ENCODE peak calls at places on chromosomes 6 and 20, in seven cellular contexts. One of them, this sample, is unnamed.

GRCh38 chr6:1746919-1747460 is 137.3 kb downstream of the FOXC1 start:
- DNase-seq in CD8-positive, alpha-beta T cell: no peak
- DNase-seq in heart left ventricle: no peak
- DNase-seq in upper lobe of right lung: no peak
- DNase-seq in IMR-90: no peak
- DNase-seq in pancreas: no peak
- DNase-seq in fibroblast of lung: no peak
- DNase-seq in this sample: no peak

GRCh38 chr20:48098866-48099265 is 313.6 kb upstream of the SULF2 start:
- DNase-seq in CD8-positive, alpha-beta T cell: no peak
- DNase-seq in heart left ventricle: no peak
- DNase-seq in upper lobe of right lung: peak; percentile 2
- DNase-seq in IMR-90: no peak
- DNase-seq in pancreas: no peak
- DNase-seq in fibroblast of lung: peak; percentile 45
- DNase-seq in this sample: no peak

GRCh38 chr6:114520976-114521375 is 178.2 kb upstream of the HS3ST5 start:
- DNase-seq in CD8-positive, alpha-beta T cell: no peak
- DNase-seq in heart left ventricle: no peak
- DNase-seq in upper lobe of right lung: no peak
- DNase-seq in IMR-90: no peak
- DNase-seq in pancreas: no peak
- DNase-seq in fibroblast of lung: no peak
- DNase-seq in this sample: no peak

GRCh38 chr6:80333342-80333741 is 226.9 kb downstream of the BCKDHB start:
- DNase-seq in CD8-positive, alpha-beta T cell: no peak
- DNase-seq in heart left ventricle: no peak
- DNase-seq in upper lobe of right lung: no peak
- DNase-seq in IMR-90: no peak
- DNase-seq in pancreas: no peak
- DNase-seq in fibroblast of lung: no peak
- DNase-seq in this sample: no peak

GRCh38 chr6:33964387-33964786 is 160.6 kb upstream of the MLN start:
- DNase-seq in CD8-positive, alpha-beta T cell: no peak
- DNase-seq in heart left ventricle: no peak
- DNase-seq in upper lobe of right lung: no peak
- DNase-seq in IMR-90: no peak
- DNase-seq in pancreas: no peak
- DNase-seq in fibroblast of lung: no peak
- DNase-seq in this sample: no peak

GRCh38 chr6:161407581-161407980 is 133.7 kb upstream of the AGPAT4 start:
- DNase-seq in CD8-positive, alpha-beta T cell: no peak
- DNase-seq in heart left ventricle: no peak
- DNase-seq in upper lobe of right lung: no peak
- DNase-seq in IMR-90: peak; percentile 66
- DNase-seq in pancreas: no peak
- DNase-seq in fibroblast of lung: peak; percentile 84
- DNase-seq in this sample: no peak

GRCh38 chr6:136051140-136051775 is 198.9 kb downstream of the MTFR2 start:
- DNase-seq in CD8-positive, alpha-beta T cell: no peak
- DNase-seq in heart left ventricle: no peak
- DNase-seq in upper lobe of right lung: no peak
- DNase-seq in IMR-90: peak; percentile 92
- DNase-seq in pancreas: no peak
- DNase-seq in fibroblast of lung: peak; percentile 66
- DNase-seq in this sample: no peak

GRCh38 chr6:44742828-44743372 is 355.4 kb downstream of the CDC5L start:
- DNase-seq in CD8-positive, alpha-beta T cell: no peak
- DNase-seq in heart left ventricle: no peak
- DNase-seq in upper lobe of right lung: no peak
- DNase-seq in IMR-90: no peak
- DNase-seq in pancreas: no peak
- DNase-seq in fibroblast of lung: no peak
- DNase-seq in this sample: no peak

GRCh38 chr6:30781697-30782424 is 37.5 kb upstream of the IER3 start:
- DNase-seq in CD8-positive, alpha-beta T cell: no peak
- DNase-seq in heart left ventricle: peak; percentile 97
- DNase-seq in upper lobe of right lung: peak; percentile 96
- DNase-seq in IMR-90: peak; percentile 100
- DNase-seq in pancreas: peak; percentile 97
- DNase-seq in fibroblast of lung: peak; percentile 99
- DNase-seq in this sample: peak; percentile 98

GRCh38 chr20:56442381-56443365 is 25.8 kb upstream of the RTF2 start:
- DNase-seq in CD8-positive, alpha-beta T cell: no peak
- DNase-seq in heart left ventricle: no peak
- DNase-seq in upper lobe of right lung: no peak
- DNase-seq in IMR-90: peak; percentile 46
- DNase-seq in pancreas: no peak
- DNase-seq in fibroblast of lung: no peak
- DNase-seq in this sample: no peak

GRCh38 chr20:56443654-56444540 is 24.5 kb upstream of the RTF2 start:
- DNase-seq in CD8-positive, alpha-beta T cell: no peak
- DNase-seq in heart left ventricle: peak; percentile 70
- DNase-seq in upper lobe of right lung: no peak
- DNase-seq in IMR-90: peak; percentile 90
- DNase-seq in pancreas: no peak
- DNase-seq in fibroblast of lung: peak; percentile 40
- DNase-seq in this sample: no peak

GRCh38 chr20:56440346-56441007 is 27.9 kb upstream of the RTF2 start:
- DNase-seq in CD8-positive, alpha-beta T cell: peak; percentile 72
- DNase-seq in heart left ventricle: no peak
- DNase-seq in upper lobe of right lung: no peak
- DNase-seq in IMR-90: no peak
- DNase-seq in pancreas: no peak
- DNase-seq in fibroblast of lung: peak; percentile 40
- DNase-seq in this sample: no peak

GRCh38 chr20:56437196-56437960 is 25.3 kb downstream of the CASS4 start:
- DNase-seq in CD8-positive, alpha-beta T cell: no peak
- DNase-seq in heart left ventricle: no peak
- DNase-seq in upper lobe of right lung: no peak
- DNase-seq in IMR-90: no peak
- DNase-seq in pancreas: no peak
- DNase-seq in fibroblast of lung: no peak
- DNase-seq in this sample: no peak

DNA sequence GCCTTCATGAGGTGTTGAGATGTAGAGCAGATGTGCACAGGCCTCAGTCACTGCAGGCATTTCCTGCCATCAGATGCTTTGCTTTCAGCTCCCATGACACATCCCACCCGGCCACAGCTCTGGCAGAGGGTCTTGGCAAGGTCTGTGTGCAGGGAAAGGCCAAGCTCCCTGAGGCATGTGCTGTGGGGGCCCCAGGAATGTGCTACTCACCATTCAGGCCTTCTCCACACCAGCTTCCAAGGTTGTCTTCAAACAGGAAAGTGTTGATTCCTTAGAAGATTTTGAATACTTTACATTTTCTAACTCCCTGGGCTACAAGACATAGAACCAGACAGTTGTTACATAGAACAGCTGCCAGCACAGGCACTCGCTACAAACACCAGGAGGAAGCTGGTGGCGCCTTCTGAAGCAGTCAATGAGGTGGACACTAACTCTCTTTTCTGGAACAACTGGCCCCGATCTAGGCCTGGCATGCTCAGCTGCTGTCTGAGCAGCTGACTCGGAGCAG is 27.8 kb downstream of the CASS4 start:
- DNase-seq in CD8-positive, alpha-beta T cell: peak; percentile 54
- DNase-seq in heart left ventricle: peak; percentile 82
- DNase-seq in upper lobe of right lung: no peak
- DNase-seq in IMR-90: peak; percentile 100
- DNase-seq in pancreas: no peak
- DNase-seq in fibroblast of lung: peak; percentile 100
- DNase-seq in this sample: no peak
- TF ChIP-seq CTCF in CD8-positive, alpha-beta T cell: no peak
- TF ChIP-seq CTCF in heart left ventricle: no peak
- TF ChIP-seq CTCF in upper lobe of right lung: no peak
- TF ChIP-seq CTCF in IMR-90: no peak
- TF ChIP-seq CTCF in pancreas: no peak
- TF ChIP-seq CTCF in fibroblast of lung: no peak
- TF ChIP-seq CTCF in this sample: no peak

DNA sequence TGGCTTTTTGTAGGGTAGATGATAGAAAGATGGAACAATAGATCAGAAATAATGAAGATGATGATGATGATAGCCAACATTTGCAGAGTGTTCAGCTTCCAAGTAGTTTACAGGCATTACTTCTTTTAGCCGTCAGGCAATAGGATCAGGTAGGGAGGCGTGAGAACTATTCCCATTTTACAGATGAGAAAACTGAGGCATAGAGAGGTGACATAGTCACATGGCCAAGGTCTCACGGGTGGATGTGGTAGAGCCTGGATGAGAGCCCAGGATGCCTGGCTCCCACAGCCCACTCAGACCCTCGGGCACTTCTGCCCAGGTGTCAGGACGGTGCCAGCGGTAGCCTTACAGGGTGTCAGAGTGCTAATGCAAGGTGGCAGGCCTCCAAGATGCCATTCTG is 26.0 kb upstream of the TM9SF4 start:
- DNase-seq in CD8-positive, alpha-beta T cell: no peak
- DNase-seq in heart left ventricle: no peak
- DNase-seq in upper lobe of right lung: no peak
- DNase-seq in IMR-90: no peak
- DNase-seq in pancreas: no peak
- DNase-seq in fibroblast of lung: no peak
- DNase-seq in this sample: no peak
- H3K27me3 ChIP-seq in CD8-positive, alpha-beta T cell: no peaks in the 10 kb centered on the region
- H3K27me3 ChIP-seq in heart left ventricle: no peaks in the 10 kb centered on the region
- H3K27me3 ChIP-seq in upper lobe of right lung: peaks cover 10% of the 10 kb centered on the region
- H3K27me3 ChIP-seq in IMR-90: peaks cover 63% of the 10 kb centered on the region
- H3K27me3 ChIP-seq in pancreas: no peaks in the 10 kb centered on the region
- H3K27me3 ChIP-seq in fibroblast of lung: peaks cover 9% of the 10 kb centered on the region
- H3K27me3 ChIP-seq in this sample: no peaks in the 10 kb centered on the region

GRCh38 chr20:20368414-20369352 is 779 bp downstream of the INSM1 start:
- DNase-seq in CD8-positive, alpha-beta T cell: no peak
- DNase-seq in heart left ventricle: no peak
- DNase-seq in upper lobe of right lung: no peak
- DNase-seq in IMR-90: no peak
- DNase-seq in pancreas: peak; percentile 61
- DNase-seq in fibroblast of lung: no peak
- DNase-seq in this sample: no peak

GRCh38 chr20:20369353-20370086 is 1.6 kb downstream of the INSM1 start:
- DNase-seq in CD8-positive, alpha-beta T cell: no peak
- DNase-seq in heart left ventricle: no peak
- DNase-seq in upper lobe of right lung: no peak
- DNase-seq in IMR-90: no peak
- DNase-seq in pancreas: peak; percentile 75
- DNase-seq in fibroblast of lung: no peak
- DNase-seq in this sample: no peak

GRCh38 chr20:20366896-20367680 is 816 bp upstream of the INSM1 start:
- DNase-seq in CD8-positive, alpha-beta T cell: no peak
- DNase-seq in heart left ventricle: no peak
- DNase-seq in upper lobe of right lung: no peak
- DNase-seq in IMR-90: no peak
- DNase-seq in pancreas: no peak
- DNase-seq in fibroblast of lung: no peak
- DNase-seq in this sample: no peak

GRCh38 chr20:20366551-20366895 is 1.4 kb upstream of the INSM1 start:
- DNase-seq in CD8-positive, alpha-beta T cell: no peak
- DNase-seq in heart left ventricle: no peak
- DNase-seq in upper lobe of right lung: no peak
- DNase-seq in IMR-90: no peak
- DNase-seq in pancreas: no peak
- DNase-seq in fibroblast of lung: no peak
- DNase-seq in this sample: no peak

DNA sequence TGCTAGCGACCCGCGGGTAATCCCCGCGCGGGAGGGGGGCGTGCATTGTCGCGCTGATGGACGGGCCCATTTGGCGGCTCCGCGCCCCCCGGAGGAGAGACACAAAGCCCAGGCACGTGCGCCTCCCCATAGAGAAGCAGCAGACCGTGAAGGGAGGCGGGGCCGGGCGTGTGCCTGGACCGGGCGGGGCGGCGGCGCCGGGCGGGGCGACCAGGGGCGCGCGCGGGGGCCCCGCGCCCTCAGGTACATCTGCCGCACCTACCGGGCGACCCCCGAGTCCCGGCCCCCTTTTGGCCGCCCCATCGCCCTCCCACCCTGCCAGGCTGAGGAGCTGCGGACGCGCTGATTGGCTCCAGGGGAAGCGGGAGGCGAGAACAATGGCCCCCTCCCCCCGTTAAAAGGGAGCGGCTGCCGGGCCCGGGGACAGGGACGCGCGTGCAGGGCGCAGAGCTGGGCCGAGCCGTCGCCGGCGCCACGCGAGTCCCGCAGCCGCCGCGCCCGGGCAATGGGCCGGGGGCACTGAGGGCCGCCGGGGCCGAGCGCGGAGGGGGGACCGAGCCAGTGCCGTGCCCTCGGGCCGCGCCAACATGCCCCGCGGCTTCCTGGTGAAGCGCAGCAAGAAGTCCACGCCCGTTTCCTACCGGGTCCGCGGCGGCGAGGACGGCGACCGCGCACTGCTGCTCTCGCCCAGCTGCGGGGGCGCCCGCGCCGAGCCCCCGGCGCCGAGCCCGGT is at the start of gene INSM1:
- DNase-seq in CD8-positive, alpha-beta T cell: no peak
- DNase-seq in heart left ventricle: no peak
- DNase-seq in upper lobe of right lung: no peak
- DNase-seq in IMR-90: no peak
- DNase-seq in pancreas: peak; percentile 65
- DNase-seq in fibroblast of lung: no peak
- DNase-seq in this sample: no peak
- H3K4me1 ChIP-seq in CD8-positive, alpha-beta T cell: no peaks in the 10 kb centered on the region
- H3K4me1 ChIP-seq in heart left ventricle: peaks cover 9% of the 10 kb centered on the region
- H3K4me1 ChIP-seq in upper lobe of right lung: peaks cover 17% of the 10 kb centered on the region
- H3K4me1 ChIP-seq in IMR-90: peaks cover 2% of the 10 kb centered on the region
- H3K4me1 ChIP-seq in pancreas: no peaks in the 10 kb centered on the region
- H3K4me1 ChIP-seq in fibroblast of lung: no peaks in the 10 kb centered on the region
- H3K4me1 ChIP-seq in this sample: no peaks in the 10 kb centered on the region

DNA sequence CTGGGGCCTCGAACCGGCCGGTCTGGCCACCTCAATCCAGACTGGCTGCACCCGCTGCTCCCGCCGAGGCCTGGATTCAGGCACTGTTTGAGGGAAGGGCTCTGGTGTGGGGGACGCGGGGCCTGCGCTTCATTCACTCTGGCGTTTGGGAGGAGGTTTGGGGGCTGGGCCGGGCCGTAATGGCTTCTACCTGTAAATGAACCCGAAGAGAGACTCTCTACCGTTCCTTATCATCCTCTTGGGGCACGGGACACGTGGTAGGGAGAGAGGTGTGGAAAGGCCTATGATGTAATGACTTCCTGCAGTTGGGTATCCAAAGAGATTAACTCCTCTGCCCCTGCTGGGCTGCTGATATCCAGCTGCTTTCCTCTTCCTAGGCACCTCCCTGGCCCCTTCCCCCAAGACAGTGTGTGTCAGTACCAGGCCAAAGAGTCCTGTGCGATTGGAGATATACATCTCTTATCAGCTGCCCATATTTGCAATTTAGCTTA is 1.8 kb downstream of the FOXO3 start:
- DNase-seq in CD8-positive, alpha-beta T cell: no peak
- DNase-seq in heart left ventricle: peak; percentile 66
- DNase-seq in upper lobe of right lung: peak; percentile 82
- DNase-seq in IMR-90: peak; percentile 81
- DNase-seq in pancreas: peak; percentile 70
- DNase-seq in fibroblast of lung: peak; percentile 76
- DNase-seq in this sample: peak; percentile 82
- TF ChIP-seq CTCF in CD8-positive, alpha-beta T cell: no peak
- TF ChIP-seq CTCF in heart left ventricle: no peak
- TF ChIP-seq CTCF in upper lobe of right lung: no peak
- TF ChIP-seq CTCF in IMR-90: peak; percentile 5
- TF ChIP-seq CTCF in pancreas: no peak
- TF ChIP-seq CTCF in fibroblast of lung: peak; percentile 1
- TF ChIP-seq CTCF in this sample: no peak

This sample was measured in right lobe of liver.